ENCODE peak calls at places on chromosomes 5 and 9, in ten cellular contexts. Z, R, Q, X, O, S, D, J, G and P are unnamed samples.

GRCh38 chr5:88952344-88952743 is 69.4 kb upstream of the MEF2C start:
- DNase-seq in Z (no peak), R (peak; percentile 13), Q (no peak), X (no peak), O (peak; percentile 4), S (peak; percentile 38), D (no peak), J (no peak), G (peak; percentile 25), P (no peak)

GRCh38 chr5:11904270-11904906 is at the start of gene CTNND2:
- DNase-seq in Z (no peak), R (peak; percentile 14), Q (no peak), X (peak; percentile 24), O (peak; percentile 39), S (no peak), D (no peak), J (no peak), G (no peak), P (no peak)

GRCh38 chr5:137695651-137696428 is 40.0 kb downstream of the KLHL3 start:
- DNase-seq in Z (no peak), R (no peak), Q (no peak), X (no peak), O (no peak), S (no peak), D (no peak), J (no peak), G (no peak), P (no peak)

GRCh38 chr5:102916114-102916513 is 161.0 kb downstream of the PAM start:
- DNase-seq in Z (no peak), R (no peak), Q (no peak), X (no peak), O (no peak), S (no peak), D (no peak), J (no peak), G (peak; percentile 37), P (no peak)

GRCh38 chr9:90600029-90600428 is 42.6 kb downstream of the DIRAS2 start:
- DNase-seq in Z (no peak), R (peak; percentile 33), Q (no peak), X (no peak), O (no peak), S (no peak), D (no peak), J (no peak), G (no peak), P (no peak)

GRCh38 chr5:88882321-88883038 is 504 bp downstream of the MEF2C start:
- DNase-seq in Z (no peak), R (no peak), Q (no peak), X (no peak), O (peak; percentile 3), S (peak; percentile 22), D (no peak), J (peak; percentile 32), G (peak; percentile 4), P (no peak)

GRCh38 chr5:105554613-105555169 is 1992.1 kb upstream of the NUDT12 start:
- DNase-seq in Z (no peak), R (no peak), Q (no peak), X (no peak), O (peak; percentile 55), S (no peak), D (no peak), J (no peak), G (no peak), P (no peak)

GRCh38 chr9:89422151-89422918 is 75.6 kb downstream of the SEMA4D start:
- DNase-seq in Z (no peak), R (peak; percentile 37), Q (no peak), X (no peak), O (no peak), S (peak; percentile 43), D (no peak), J (no peak), G (peak; percentile 88), P (no peak)

GRCh38 chr9:107214915-107215314 is 68.2 kb upstream of the RAD23B start:
- DNase-seq in Z (no peak), R (no peak), Q (no peak), X (no peak), O (no peak), S (no peak), D (no peak), J (no peak), G (peak; percentile 26), P (no peak)

GRCh38 chr9:107212613-107213012 is 70.5 kb upstream of the RAD23B start:
- DNase-seq in Z (no peak), R (no peak), Q (no peak), X (no peak), O (no peak), S (no peak), D (no peak), J (no peak), G (no peak), P (no peak)

GRCh38 chr9:107213080-107213479 is 70.0 kb upstream of the RAD23B start:
- DNase-seq in Z (no peak), R (peak; percentile 61), Q (no peak), X (no peak), O (no peak), S (no peak), D (no peak), J (no peak), G (no peak), P (peak; percentile 8)

GRCh38 chr9:107214381-107214780 is 68.7 kb upstream of the RAD23B start:
- DNase-seq in Z (no peak), R (no peak), Q (no peak), X (no peak), O (no peak), S (no peak), D (no peak), J (no peak), G (no peak), P (no peak)

GRCh38 chr9:107213561-107214028 is 69.5 kb upstream of the RAD23B start:
- DNase-seq in Z (peak; percentile 33), R (peak; percentile 98), Q (no peak), X (peak; percentile 83), O (peak; percentile 71), S (peak; percentile 94), D (no peak), J (no peak), G (peak; percentile 94), P (peak; percentile 72)
- H3K27ac ChIP-seq in Z (no peak overlapping the region), R (peak overlapping the region; percentile 39), Q (no peak overlapping the region), X (peak overlapping the region; percentile 49), O (no peak overlapping the region), S (peak overlapping the region; percentile 80), D (no peak overlapping the region), J (no peak overlapping the region), G (peak overlapping the region; percentile 72), P (peak overlapping the region; percentile 40)

DNA sequence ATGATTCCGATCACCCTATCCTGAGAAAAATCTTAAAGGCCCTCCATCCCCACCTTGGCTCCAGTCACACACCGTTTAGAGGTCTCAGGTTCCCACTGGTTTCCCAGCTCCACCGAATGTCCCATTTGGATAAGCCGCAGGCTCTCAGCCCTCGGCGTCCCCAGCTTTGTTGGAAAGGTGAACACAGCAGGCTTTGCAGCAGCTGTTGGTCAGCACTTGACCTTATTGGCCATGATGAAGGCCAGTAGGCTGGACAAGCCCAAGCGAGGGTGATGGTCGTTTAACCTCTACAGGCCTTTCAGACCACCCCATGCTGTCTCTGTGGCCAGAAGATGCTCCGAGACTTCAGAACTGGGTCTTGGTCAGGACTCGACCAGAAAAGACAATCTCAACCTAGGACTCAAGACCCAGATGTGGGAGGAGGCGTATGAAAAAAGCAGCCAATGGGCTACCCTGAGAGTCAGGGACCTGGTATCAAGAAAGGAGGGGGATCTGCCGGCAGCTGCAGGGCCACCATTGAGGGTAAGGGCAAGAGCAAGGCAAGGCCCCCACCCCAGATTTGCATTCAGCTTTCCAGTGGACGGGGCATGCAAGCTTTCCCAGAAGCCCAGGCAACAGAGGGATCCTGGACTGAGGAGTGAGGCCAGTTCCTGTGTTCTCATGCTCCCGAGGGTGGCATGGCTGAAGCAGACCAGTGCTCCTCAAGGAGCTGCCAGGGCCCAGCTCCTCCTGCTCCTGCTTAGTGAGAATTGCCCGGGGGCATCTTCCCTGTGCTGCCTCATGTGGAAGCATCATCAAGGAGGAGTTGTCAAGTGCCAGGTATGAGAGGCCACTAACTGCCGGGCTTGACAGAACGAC is 13.4 kb downstream of the UBE2QL1 start:
- DNase-seq in Z (no peak), R (no peak), Q (no peak), X (no peak), O (no peak), S (no peak), D (no peak), J (no peak), G (no peak), P (no peak)
- H3K27ac ChIP-seq in Z (no peak overlapping the region), R (no peak overlapping the region), Q (no peak overlapping the region), X (no peak overlapping the region), O (no peak overlapping the region), S (no peak overlapping the region), D (no peak overlapping the region), J (no peak overlapping the region), G (no peak overlapping the region), P (no peak overlapping the region)

DNA sequence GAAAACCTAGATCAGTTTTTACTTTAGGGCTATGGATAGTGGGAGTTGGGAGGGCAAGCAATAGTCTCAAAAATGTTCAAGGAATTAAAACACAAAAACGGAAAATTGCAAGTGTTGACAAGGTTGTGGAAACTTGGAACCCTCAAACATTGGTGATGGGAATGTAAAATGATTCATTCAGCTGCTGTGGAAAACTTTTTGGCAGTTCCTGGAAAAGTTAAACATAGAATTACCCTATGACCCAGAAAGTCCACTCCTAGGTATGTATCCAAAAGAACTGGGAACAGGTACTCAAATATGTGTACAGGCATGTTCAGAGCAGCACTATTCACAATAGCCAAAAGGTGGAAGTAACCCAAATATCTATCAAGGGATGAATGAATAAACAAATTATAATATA is 1.2 kb upstream of the MSANTD3 start:
- DNase-seq in Z (no peak), R (no peak), Q (no peak), X (no peak), O (no peak), S (no peak), D (no peak), J (no peak), G (no peak), P (no peak)
- H3K27ac ChIP-seq in Z (peak overlapping the region; percentile 94), R (peak overlapping the region; percentile 64), Q (peak overlapping the region; percentile 93), X (peak overlapping the region; percentile 99), O (no peak overlapping the region), S (peak overlapping the region; percentile 91), D (peak overlapping the region; percentile 90), J (peak overlapping the region; percentile 69), G (no peak overlapping the region), P (peak overlapping the region; percentile 89)

GRCh38 chr5:38466444-38467189 is 89.8 kb downstream of the LIFR start:
- DNase-seq in Z (no peak), R (peak; percentile 71), Q (peak; percentile 34), X (peak; percentile 63), O (no peak), S (peak; percentile 63), D (peak; percentile 86), J (peak; percentile 61), G (no peak), P (no peak)

GRCh38 chr5:38465045-38465444 is 91.4 kb downstream of the LIFR start:
- DNase-seq in Z (no peak), R (no peak), Q (no peak), X (no peak), O (no peak), S (no peak), D (no peak), J (no peak), G (peak; percentile 44), P (no peak)

GRCh38 chr5:38462972-38463633 is 93.3 kb downstream of the LIFR start:
- DNase-seq in Z (no peak), R (peak; percentile 13), Q (no peak), X (no peak), O (no peak), S (no peak), D (no peak), J (no peak), G (peak; percentile 65), P (no peak)

GRCh38 chr5:38465702-38466443 is 90.6 kb downstream of the LIFR start:
- DNase-seq in Z (no peak), R (no peak), Q (no peak), X (no peak), O (no peak), S (no peak), D (no peak), J (no peak), G (no peak), P (no peak)

GRCh38 chr5:38463634-38464521 is 92.6 kb downstream of the LIFR start:
- DNase-seq in Z (peak; percentile 94), R (peak; percentile 84), Q (no peak), X (peak; percentile 82), O (peak; percentile 57), S (peak; percentile 87), D (no peak), J (no peak), G (peak; percentile 93), P (no peak)
- H3K27ac ChIP-seq in Z (peak overlapping the region; percentile 86), R (peak overlapping the region; percentile 69), Q (peak overlapping the region; percentile 85), X (peak overlapping the region; percentile 73), O (no peak overlapping the region), S (peak overlapping the region; percentile 59), D (no peak overlapping the region), J (no peak overlapping the region), G (peak overlapping the region; percentile 22), P (no peak overlapping the region)